ENCODE peak calls at places on chromosomes 6 and 20, in five cellular contexts. One of them, this sample, is unnamed. For H3K9me3, the result is how much of the 10 kb centered on the place peaks cover.

GRCh38 chr6:45830441-45831139 is 185.1 kb downstream of the CLIC5 start:
- DNase-seq in K562: no peak
- DNase-seq in HCT116: no peak
- DNase-seq in HepG2: no peak
- DNase-seq in H1: no peak
- DNase-seq in this sample: peak

GRCh38 chr6:134240664-134241431 is 77.1 kb downstream of the SGK1 start:
- DNase-seq in K562: no peak
- DNase-seq in HepG2: no peak
- DNase-seq in H1: no peak
- DNase-seq in HCT116: no peak
- DNase-seq in this sample: no peak

GRCh38 chr20:48739395-48740268 is 88.2 kb downstream of the PREX1 start:
- DNase-seq in HCT116: no peak
- DNase-seq in HepG2: no peak
- DNase-seq in K562: no peak
- DNase-seq in H1: no peak
- DNase-seq in this sample: no peak

GRCh38 chr20:31740656-31741323 is 1.7 kb downstream of the TPX2 start:
- DNase-seq in HepG2: peak
- DNase-seq in H1: no peak
- DNase-seq in K562: no peak
- DNase-seq in HCT116: no peak
- DNase-seq in this sample: no peak

GRCh38 chr6:56652994-56653393 is 10.3 kb upstream of the DST start:
- DNase-seq in H1: no peak
- DNase-seq in K562: no peak
- DNase-seq in HepG2: peak
- DNase-seq in HCT116: peak
- DNase-seq in this sample: no peak

GRCh38 chr6:144340541-144341371 is 55.6 kb downstream of the UTRN start:
- DNase-seq in HCT116: no peak
- DNase-seq in HepG2: peak
- DNase-seq in H1: no peak
- DNase-seq in K562: no peak
- DNase-seq in this sample: no peak

GRCh38 chr6:6688283-6688682 is 99.8 kb downstream of the LY86 start:
- DNase-seq in HCT116: no peak
- DNase-seq in HepG2: peak
- DNase-seq in K562: no peak
- DNase-seq in H1: no peak
- DNase-seq in this sample: no peak

GRCh38 chr6:119683022-119683421 is 333.5 kb upstream of the MAN1A1 start:
- DNase-seq in HepG2: no peak
- DNase-seq in K562: no peak
- DNase-seq in H1: no peak
- DNase-seq in HCT116: no peak
- DNase-seq in this sample: no peak

GRCh38 chr6:98203170-98203806 is 631.1 kb upstream of the POU3F2 start:
- DNase-seq in HCT116: no peak
- DNase-seq in HepG2: no peak
- DNase-seq in K562: no peak
- DNase-seq in H1: no peak
- DNase-seq in this sample: no peak

GRCh38 chr6:40997256-40997957 is 41.6 kb downstream of the UNC5CL start:
- DNase-seq in HCT116: peak
- DNase-seq in HepG2: peak
- DNase-seq in H1: peak
- DNase-seq in K562: peak
- DNase-seq in this sample: no peak

GRCh38 chr6:13305791-13306190 is 22.5 kb downstream of the TBC1D7 start:
- DNase-seq in HepG2: no peak
- DNase-seq in K562: no peak
- DNase-seq in H1: no peak
- DNase-seq in HCT116: no peak
- DNase-seq in this sample: no peak

GRCh38 chr20:62009322-62009721 is 56.4 kb downstream of the TAF4 start:
- DNase-seq in HepG2: no peak
- DNase-seq in HCT116: no peak
- DNase-seq in K562: no peak
- DNase-seq in H1: no peak
- DNase-seq in this sample: no peak

GRCh38 chr20:35954907-35955251 is 577 bp upstream of the SCAND1 start:
- DNase-seq in K562: no peak
- DNase-seq in HepG2: peak
- DNase-seq in H1: no peak
- DNase-seq in HCT116: no peak
- DNase-seq in this sample: no peak

GRCh38 chr20:32526561-32526960 is 58.6 kb downstream of the NOL4L start:
- DNase-seq in HepG2: no peak
- DNase-seq in HCT116: no peak
- DNase-seq in K562: no peak
- DNase-seq in H1: no peak
- DNase-seq in this sample: no peak

GRCh38 chr6:168248148-168248620 is 71.4 kb downstream of the DACT2 start:
- DNase-seq in K562: no peak
- DNase-seq in H1: no peak
- DNase-seq in HepG2: peak
- DNase-seq in HCT116: no peak
- DNase-seq in this sample: no peak

GRCh38 chr20:51404297-51405060 is 138.0 kb downstream of the NFATC2 start:
- DNase-seq in K562: no peak
- DNase-seq in HepG2: no peak
- DNase-seq in HCT116: no peak
- DNase-seq in H1: no peak
- DNase-seq in this sample: peak

GRCh38 chr6:105711216-105711615 is 308.3 kb upstream of the PREP start:
- DNase-seq in H1: no peak
- DNase-seq in K562: no peak
- DNase-seq in HepG2: no peak
- DNase-seq in HCT116: no peak
- DNase-seq in this sample: no peak

DNA sequence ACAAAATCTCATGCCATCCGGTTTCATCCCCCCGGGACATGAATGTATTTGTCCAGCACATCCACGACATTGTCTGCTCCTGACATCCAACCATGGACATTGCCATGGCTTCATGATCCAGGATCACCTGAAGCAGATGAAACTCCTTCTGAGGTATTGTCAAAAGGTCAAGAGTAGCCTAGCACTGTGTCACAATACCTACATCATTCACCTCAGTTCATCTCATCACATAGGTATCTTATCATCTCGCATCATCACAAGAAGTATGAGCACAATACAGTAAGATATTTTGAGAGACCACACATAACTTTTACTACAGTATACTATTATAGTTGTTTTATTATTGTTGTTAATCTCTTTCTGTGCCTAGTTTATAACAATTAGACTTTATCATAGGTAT is 33.5 kb downstream of the ZNF184 start:
- DNase-seq in HepG2: no peak
- DNase-seq in H1: no peak
- DNase-seq in HCT116: no peak
- DNase-seq in K562: no peak
- DNase-seq in this sample: no peak
- H3K9me3 ChIP-seq in HepG2: under half
- H3K9me3 ChIP-seq in H1: under half
- H3K9me3 ChIP-seq in HCT116: under half
- H3K9me3 ChIP-seq in K562: under half
- H3K9me3 ChIP-seq in this sample: under half

GRCh38 chr20:3784863-3785239 is 1.7 kb downstream of the CENPB start:
- DNase-seq in HCT116: no peak
- DNase-seq in H1: no peak
- DNase-seq in K562: no peak
- DNase-seq in HepG2: no peak
- DNase-seq in this sample: no peak
- TF ChIP-seq SRF in HCT116: no peak
- TF ChIP-seq SRF in H1: no peak
- TF ChIP-seq SRF in K562: no peak
- TF ChIP-seq SRF in HepG2: no peak
- TF ChIP-seq SRF in this sample: no peak

GRCh38 chr6:31004285-31004684 is 6.0 kb upstream of the MUC22 start:
- DNase-seq in HCT116: no peak
- DNase-seq in HepG2: no peak
- DNase-seq in H1: no peak
- DNase-seq in K562: no peak
- DNase-seq in this sample: no peak

GRCh38 chr6:31001489-31001888 is 8.8 kb upstream of the MUC22 start:
- DNase-seq in HCT116: no peak
- DNase-seq in HepG2: no peak
- DNase-seq in H1: no peak
- DNase-seq in K562: no peak
- DNase-seq in this sample: no peak

DNA sequence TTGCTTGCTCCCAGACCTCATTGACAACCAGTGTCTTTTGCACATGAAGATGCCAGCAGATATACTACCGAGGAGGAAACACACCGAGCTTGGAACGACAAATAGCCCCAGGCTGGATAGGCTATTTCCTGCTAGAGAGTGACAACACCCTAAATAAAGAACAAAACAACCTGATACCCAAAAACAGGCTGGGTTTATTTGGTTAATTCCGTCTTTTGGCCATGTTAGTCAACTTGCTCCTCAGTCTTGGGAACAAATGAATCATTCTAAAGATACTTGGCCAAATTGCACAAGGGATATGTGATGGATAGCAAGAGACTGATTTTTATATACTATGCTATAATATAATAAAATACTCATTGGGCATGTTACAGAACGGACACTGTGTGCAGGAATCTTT is 11.5 kb upstream of the MUC22 start:
- DNase-seq in HCT116: no peak
- DNase-seq in HepG2: no peak
- DNase-seq in K562: no peak
- DNase-seq in H1: no peak
- DNase-seq in this sample: no peak
- TF ChIP-seq ZNF274 in HCT116: no peak
- TF ChIP-seq ZNF274 in HepG2: no peak
- TF ChIP-seq ZNF274 in K562: no peak
- TF ChIP-seq ZNF274 in H1: no peak
- TF ChIP-seq ZNF274 in this sample: no peak

DNA sequence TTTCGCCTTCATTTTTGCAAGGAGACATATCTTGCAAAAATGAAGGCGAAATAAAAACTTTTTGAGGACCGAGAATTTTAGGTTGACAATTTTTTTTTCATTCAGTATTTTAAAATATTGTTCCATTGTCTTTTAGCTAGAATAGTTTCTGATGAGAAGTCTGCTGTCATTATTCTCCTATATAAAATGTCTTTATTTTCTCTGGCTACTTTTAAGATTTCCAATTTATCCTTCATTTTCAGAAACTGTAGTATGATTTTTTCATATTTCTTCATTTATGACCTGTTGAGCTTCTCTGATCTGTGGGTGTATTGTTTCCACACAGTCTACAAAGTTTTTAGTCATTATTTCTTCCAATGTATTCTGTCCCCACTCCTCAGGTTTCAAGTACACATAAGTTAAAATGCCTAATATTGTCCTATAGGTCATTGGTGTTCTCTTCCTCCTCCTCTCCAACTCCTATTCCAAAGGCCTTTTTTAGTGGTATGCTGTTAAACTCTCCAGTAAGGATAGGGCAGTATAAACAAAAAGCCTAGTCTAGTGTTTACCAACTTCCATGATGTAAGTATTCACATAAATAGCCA is 15.7 kb downstream of the AHI1 start:
- DNase-seq in H1: no peak
- DNase-seq in HCT116: no peak
- DNase-seq in K562: no peak
- DNase-seq in HepG2: no peak
- DNase-seq in this sample: no peak
- H3K9me3 ChIP-seq in H1: under half
- H3K9me3 ChIP-seq in HCT116: under half
- H3K9me3 ChIP-seq in K562: under half
- H3K9me3 ChIP-seq in HepG2: half or more
- H3K9me3 ChIP-seq in this sample: under half

DNA sequence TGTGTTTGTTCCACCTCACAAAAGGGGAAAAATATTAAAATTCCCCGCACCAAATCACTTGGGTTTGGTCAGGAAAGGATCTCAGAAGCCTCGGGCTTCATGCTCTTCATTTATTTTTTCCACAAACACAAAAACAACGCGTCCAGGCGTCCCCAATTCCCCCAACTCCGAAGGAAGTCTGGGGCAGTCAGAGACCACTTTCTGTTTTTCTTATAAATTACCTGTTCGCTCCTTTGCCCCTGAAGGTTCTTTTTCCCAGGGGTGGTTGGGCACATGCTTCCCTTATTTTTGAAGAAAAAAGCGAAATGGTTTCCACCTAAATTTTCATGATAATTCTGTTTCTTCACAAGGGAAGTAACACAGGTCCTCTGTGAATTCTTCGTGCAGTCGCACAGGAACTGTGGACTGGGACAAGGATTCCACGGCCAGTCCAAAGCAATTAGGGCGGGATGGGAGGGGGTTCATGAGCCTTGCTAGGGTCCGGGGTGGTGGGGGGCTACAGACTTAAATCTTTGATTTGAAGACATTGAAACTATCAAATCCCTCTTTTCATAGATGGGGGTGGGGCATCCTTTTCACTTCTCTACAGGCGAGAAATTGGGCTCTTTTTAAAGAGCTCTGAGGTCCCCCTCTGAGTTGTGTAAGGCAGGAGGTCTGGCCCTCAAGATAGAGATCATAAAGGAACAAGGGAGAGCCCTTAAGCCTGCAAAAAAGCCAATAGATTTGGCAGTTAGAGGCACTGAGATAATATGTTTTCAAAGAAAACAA is 30.5 kb upstream of the HFE start:
- DNase-seq in K562: peak
- DNase-seq in H1: no peak
- DNase-seq in HCT116: no peak
- DNase-seq in HepG2: peak
- DNase-seq in this sample: no peak
- TF ChIP-seq SRF in K562: no peak
- TF ChIP-seq SRF in H1: no peak
- TF ChIP-seq SRF in HCT116: no peak
- TF ChIP-seq SRF in HepG2: no peak
- TF ChIP-seq SRF in this sample: no peak

GRCh38 chr20:38999217-38999616 is 37.1 kb downstream of the DHX35 start:
- DNase-seq in HepG2: no peak
- DNase-seq in K562: no peak
- DNase-seq in H1: no peak
- DNase-seq in HCT116: no peak
- DNase-seq in this sample: no peak

GRCh38 chr20:39009348-39009747 is 47.2 kb downstream of the DHX35 start:
- DNase-seq in H1: no peak
- DNase-seq in HCT116: no peak
- DNase-seq in HepG2: no peak
- DNase-seq in K562: no peak
- DNase-seq in this sample: no peak

GRCh38 chr20:39010496-39010895 is 48.4 kb downstream of the DHX35 start:
- DNase-seq in HepG2: no peak
- DNase-seq in K562: no peak
- DNase-seq in H1: no peak
- DNase-seq in HCT116: no peak
- DNase-seq in this sample: no peak

GRCh38 chr20:38999965-39000910 is 38.1 kb downstream of the DHX35 start:
- DNase-seq in HepG2: peak
- DNase-seq in HCT116: no peak
- DNase-seq in K562: no peak
- DNase-seq in H1: no peak
- DNase-seq in this sample: no peak

DNA sequence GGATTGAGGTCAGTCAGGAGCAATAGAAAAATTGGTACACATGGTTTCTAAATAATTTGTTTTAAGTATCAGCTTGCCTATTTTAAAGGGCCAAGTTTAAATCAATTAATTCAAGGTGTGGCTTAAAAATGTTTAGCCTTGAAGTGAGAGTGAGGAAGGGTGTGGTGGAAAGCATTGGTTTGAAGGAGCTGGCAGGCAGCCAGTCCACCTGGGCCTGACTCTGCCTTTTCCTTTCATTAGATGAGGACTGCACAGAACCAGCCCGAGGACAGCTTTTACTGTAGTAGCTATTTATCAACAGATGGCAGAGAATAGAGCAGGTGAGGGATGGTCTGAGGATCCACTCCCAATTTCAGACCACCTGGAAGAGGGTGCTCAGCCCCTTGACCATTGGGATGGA is 42.4 kb downstream of the DHX35 start:
- DNase-seq in H1: no peak
- DNase-seq in HCT116: no peak
- DNase-seq in K562: no peak
- DNase-seq in HepG2: no peak
- DNase-seq in this sample: no peak
- TF ChIP-seq ZNF274 in H1: no peak
- TF ChIP-seq ZNF274 in HCT116: no peak
- TF ChIP-seq ZNF274 in K562: no peak
- TF ChIP-seq ZNF274 in HepG2: no peak
- TF ChIP-seq ZNF274 in this sample: no peak